ENCODE peak calls at places on chromosomes 1 and 21, in nine cellular contexts. U is Peyer's patch, J is prostate gland, H is lower lobe of right lung, A is dorsolateral prefrontal cortex, K is lung, D is right cardiac atrium, F is psoas muscle, E is body of pancreas. R is an unnamed sample. For H3K27me3, the result is how much of the 10 kb centered on the place peaks cover.

GRCh38 chr21:45098867-45099266 is 24.5 kb downstream of the ADARB1 start:
- DNase-seq in U (no peak), A (no peak), H (no peak), D (no peak), E (no peak), F (no peak), J (no peak), K (no peak), R (no peak)

GRCh38 chr1:155003766-155004351 is 1.3 kb downstream of the ZBTB7B start:
- DNase-seq in H (peak), J (peak), A (no peak), E (peak), U (peak), K (peak), F (peak), D (peak), R (peak)

GRCh38 chr1:227540170-227541098 is 22.9 kb upstream of the ZNF678 start:
- DNase-seq in K (no peak), J (no peak), A (no peak), U (no peak), E (no peak), D (peak), H (no peak), F (no peak), R (no peak)

GRCh38 chr21:45982758-45983731 is 1.5 kb downstream of the COL6A1 start:
- DNase-seq in J (no peak), F (peak), E (peak), K (no peak), D (peak), A (peak), U (peak), H (peak), R (peak)

GRCh38 chr1:5856246-5856815 is 135.9 kb downstream of the NPHP4 start:
- DNase-seq in H (no peak), K (no peak), F (no peak), J (no peak), E (peak), D (peak), A (no peak), U (no peak), R (no peak)

GRCh38 chr21:42311160-42311559 is 4.0 kb downstream of the TFF3 start:
- DNase-seq in U (peak), F (no peak), E (no peak), K (no peak), A (no peak), H (no peak), J (no peak), D (no peak), R (no peak)

GRCh38 chr1:25528881-25529517 is 14.4 kb upstream of the LDLRAP1 start:
- DNase-seq in J (no peak), U (no peak), E (no peak), H (no peak), F (no peak), K (no peak), A (no peak), D (no peak), R (no peak)

GRCh38 chr1:16720403-16721223 is 19.7 kb upstream of the RNU1-4 start:
- DNase-seq in F (peak), U (peak), E (no peak), A (no peak), H (no peak), K (peak), D (no peak), J (no peak), R (no peak)

GRCh38 chr1:6109688-6110087 is 64.0 kb downstream of the KCNAB2 start:
- DNase-seq in E (peak), J (no peak), K (no peak), U (peak), A (no peak), H (peak), F (peak), D (no peak), R (no peak)

GRCh38 chr1:21022279-21023040 is 154.2 kb downstream of the EIF4G3 start:
- DNase-seq in H (no peak), D (no peak), F (no peak), J (peak), K (peak), E (peak), U (no peak), A (no peak), R (no peak)

GRCh38 chr21:18155508-18156193 is 89.0 kb upstream of the CHODL start:
- DNase-seq in F (no peak), U (no peak), J (no peak), H (no peak), D (no peak), K (no peak), A (no peak), E (no peak), R (no peak)

GRCh38 chr1:45730075-45730779 is 20.2 kb downstream of the IPP start:
- DNase-seq in K (peak), H (peak), U (no peak), E (no peak), D (no peak), F (no peak), J (peak), A (no peak), R (no peak)

GRCh38 chr1:11143907-11144306 is 44.2 kb upstream of the EXOSC10 start:
- DNase-seq in F (no peak), E (no peak), U (no peak), J (no peak), K (no peak), H (no peak), A (no peak), D (no peak), R (no peak)

GRCh38 chr1:212489284-212489859 is 56.7 kb downstream of the NENF start:
- DNase-seq in H (no peak), F (no peak), U (no peak), A (no peak), D (no peak), J (no peak), E (no peak), K (no peak), R (no peak)
- H3K27ac ChIP-seq in H (peak), F (no peak), U (no peak), A (peak), D (no peak), J (no peak), E (peak), K (peak), R (no peak)

DNA sequence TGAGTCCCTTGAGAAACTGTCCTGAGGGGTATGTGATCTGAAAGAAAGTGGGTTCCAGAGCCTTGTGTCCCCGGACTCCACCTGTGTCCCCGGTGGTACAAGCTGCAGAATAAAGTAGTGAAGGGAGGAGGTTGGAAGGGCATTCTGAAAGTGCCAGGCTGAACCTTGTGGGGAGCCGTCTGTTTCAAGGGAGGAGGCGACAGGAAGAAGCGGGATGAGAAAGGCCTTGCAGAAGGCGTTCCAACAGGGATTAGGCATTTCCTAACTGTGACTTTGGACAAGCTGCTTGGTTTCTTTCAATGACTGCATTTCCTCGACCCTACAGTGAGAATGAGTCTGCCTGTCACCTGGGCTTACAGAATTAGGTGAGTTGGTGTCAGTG is 5.8 kb downstream of the FOXD3 start:
- DNase-seq in U (no peak), J (no peak), A (no peak), D (no peak), H (no peak), F (no peak), K (no peak), E (no peak), R (no peak)
- H3K27me3 ChIP-seq in U (under half), J (under half), A (half or more), D (under half), H (half or more), F (under half), K (under half), E (under half), R (half or more)

DNA sequence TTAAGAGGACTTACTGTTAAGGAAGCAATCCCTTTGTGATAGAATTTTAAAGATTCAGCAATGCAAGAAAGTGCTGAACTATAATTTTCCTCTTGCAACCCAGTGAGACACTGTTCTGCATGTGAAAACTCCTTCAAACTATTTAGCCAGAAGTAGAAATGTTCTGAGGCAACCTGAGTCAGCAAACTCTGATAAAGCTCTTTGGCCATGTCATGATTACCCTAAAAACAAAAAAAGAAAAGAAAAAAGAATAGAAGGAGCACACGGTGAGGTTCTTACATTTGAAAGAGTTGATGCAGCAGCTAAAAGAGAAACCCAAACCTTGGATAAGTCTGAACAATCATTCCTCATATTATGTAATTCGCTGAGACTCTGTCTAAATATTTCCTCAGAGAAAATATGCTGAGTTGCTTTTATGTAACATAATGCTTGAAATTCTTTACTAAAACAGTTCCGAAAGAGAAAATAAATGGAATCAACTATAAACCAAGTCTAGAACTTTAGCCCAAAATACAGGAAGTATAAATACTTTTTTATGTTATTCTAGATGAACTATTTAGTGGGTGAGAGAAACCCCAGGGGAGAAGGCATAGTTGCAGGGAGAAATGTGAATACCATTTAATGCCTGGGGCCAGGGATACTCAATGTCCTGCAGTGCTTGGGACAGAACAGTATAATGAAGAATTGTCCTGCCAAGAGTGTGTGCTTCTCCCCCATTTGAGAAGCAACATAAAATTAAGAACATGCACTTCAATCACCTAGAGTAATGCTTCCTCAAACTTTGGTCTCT is 60.0 kb downstream of the INTS7 start:
- DNase-seq in U (no peak), H (no peak), F (no peak), J (no peak), K (no peak), A (no peak), E (no peak), D (no peak), R (no peak)
- H3K4me3 ChIP-seq in U (no peak), H (no peak), F (no peak), J (no peak), K (no peak), A (no peak), E (no peak), D (no peak), R (no peak)

DNA sequence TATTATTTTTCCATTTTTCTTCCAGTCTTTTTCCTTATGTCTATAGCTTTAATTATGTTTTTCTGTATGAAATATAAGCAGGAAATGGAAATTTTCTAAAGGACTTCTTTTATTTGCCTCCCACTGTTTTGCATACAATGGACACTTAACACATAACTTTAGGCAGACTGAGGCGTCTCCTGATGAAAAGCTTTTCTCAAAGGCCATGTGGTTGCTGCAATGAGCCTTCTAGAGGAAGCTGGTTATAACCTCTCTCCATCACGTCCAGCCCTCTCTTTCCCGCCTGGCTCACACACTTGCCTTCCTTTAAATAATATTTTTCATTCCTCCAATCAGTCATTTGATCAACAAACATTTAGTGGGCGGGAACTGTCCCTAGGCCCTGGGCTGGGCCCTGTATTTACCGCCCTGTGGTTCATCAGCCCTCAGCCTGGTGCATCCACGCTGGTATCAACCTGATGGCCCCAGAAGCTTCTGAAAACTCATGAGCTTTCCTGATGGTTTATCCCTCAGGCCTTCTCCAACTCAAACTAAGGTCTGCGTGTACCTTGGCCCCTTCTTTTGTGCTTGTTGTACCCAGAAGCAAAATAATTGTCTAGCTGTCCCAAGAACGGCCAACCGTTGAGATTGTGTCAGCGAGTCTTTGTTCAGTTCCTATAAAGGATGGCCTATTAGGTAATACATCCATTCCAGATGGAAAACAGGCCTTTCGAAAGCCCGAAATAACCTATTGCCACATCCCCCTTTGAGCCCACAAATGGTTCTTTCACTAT is 75.3 kb upstream of the LYST start:
- DNase-seq in H (no peak), E (no peak), J (no peak), D (peak), A (no peak), F (no peak), U (no peak), K (no peak), R (no peak)
- H3K27ac ChIP-seq in H (peak), E (no peak), J (no peak), D (no peak), A (no peak), F (no peak), U (no peak), K (no peak), R (no peak)

R was measured in left ventricle myocardium inferior.